ENCODE peak calls at places on chromosomes 12 and 14, in nine cellular contexts. U, S, H, N, V, I, T, E and L are unnamed samples.

GRCh38 chr12:82329508-82329907 is 28.7 kb downstream of the CCDC59 start:
- DNase-seq in U (no peak), S (no peak), H (no peak), N (no peak), V (no peak), I (no peak), T (no peak), E (no peak), L (no peak)

GRCh38 chr12:92929957-92930356 is 862 bp upstream of the EEA1 start:
- DNase-seq in U (no peak), S (no peak), H (no peak), N (no peak), V (no peak), I (no peak), T (no peak), E (no peak), L (no peak)

GRCh38 chr14:58941666-58942065 is 246.8 kb upstream of the DAAM1 start:
- DNase-seq in U (no peak), S (no peak), H (no peak), N (no peak), V (no peak), I (no peak), T (no peak), E (no peak), L (no peak)

GRCh38 chr14:63938198-63939005 is 85.6 kb downstream of the SYNE2 start:
- DNase-seq in U (no peak), S (no peak), H (no peak), N (no peak), V (peak; percentile 13), I (peak; percentile 13), T (no peak), E (no peak), L (no peak)

GRCh38 chr12:28027947-28028724 is 55.6 kb upstream of the PTHLH start:
- DNase-seq in U (no peak), S (no peak), H (no peak), N (no peak), V (peak; percentile 39), I (no peak), T (no peak), E (no peak), L (no peak)

GRCh38 chr12:31629756-31630732 is 29.4 kb upstream of the ETFBKMT start:
- DNase-seq in U (no peak), S (no peak), H (no peak), N (no peak), V (peak; percentile 62), I (no peak), T (no peak), E (no peak), L (no peak)

GRCh38 chr12:7832059-7832696 is 40.5 kb downstream of the SLC2A14 start:
- DNase-seq in U (no peak), S (peak; percentile 32), H (no peak), N (peak; percentile 72), V (peak; percentile 75), I (peak; percentile 1), T (peak; percentile 68), E (peak; percentile 17), L (peak; percentile 40)

GRCh38 chr14:51996148-51996746 is 6.9 kb downstream of the RTRAF start:
- DNase-seq in U (no peak), S (no peak), H (no peak), N (no peak), V (peak; percentile 75), I (no peak), T (no peak), E (no peak), L (no peak)

GRCh38 chr12:43861015-43861846 is 25.4 kb downstream of the TMEM117 start:
- DNase-seq in U (no peak), S (no peak), H (no peak), N (no peak), V (no peak), I (no peak), T (no peak), E (no peak), L (no peak)

GRCh38 chr12:46046436-46046835 is 56.1 kb upstream of the SCAF11 start:
- DNase-seq in U (no peak), S (no peak), H (no peak), N (no peak), V (no peak), I (no peak), T (no peak), E (no peak), L (no peak)

GRCh38 chr12:128853321-128854197 is at the start of gene GLT1D1:
- DNase-seq in U (no peak), S (no peak), H (no peak), N (no peak), V (no peak), I (peak; percentile 39), T (no peak), E (peak; percentile 41), L (peak; percentile 10)

GRCh38 chr12:94208433-94208921 is 60.1 kb downstream of the PLXNC1 start:
- DNase-seq in U (no peak), S (no peak), H (no peak), N (no peak), V (no peak), I (no peak), T (no peak), E (no peak), L (no peak)

GRCh38 chr12:6689000-6689882 is at the start of gene ZNF384:
- DNase-seq in U (peak; percentile 98), S (peak; percentile 98), H (peak; percentile 91), N (peak; percentile 99), V (peak; percentile 100), I (peak; percentile 96), T (peak; percentile 95), E (peak; percentile 91), L (peak; percentile 88)

GRCh38 chr14:59424707-59425106 is 40.5 kb downstream of the GPR135 start:
- DNase-seq in U (no peak), S (no peak), H (no peak), N (no peak), V (no peak), I (no peak), T (no peak), E (no peak), L (no peak)

GRCh38 chr14:97459180-97459579 is 662.0 kb downstream of the VRK1 start:
- DNase-seq in U (no peak), S (no peak), H (no peak), N (no peak), V (no peak), I (no peak), T (no peak), E (no peak), L (no peak)

GRCh38 chr14:99729991-99730875 is 46.1 kb downstream of the CYP46A1 start:
- DNase-seq in U (no peak), S (no peak), H (peak; percentile 56), N (peak; percentile 41), V (peak; percentile 76), I (peak; percentile 56), T (peak; percentile 60), E (peak; percentile 95), L (peak; percentile 95)
- TF ChIP-seq CTCF in U (peak; percentile 90), S (peak; percentile 79), H (peak; percentile 62), N (peak; percentile 73), V (peak; percentile 64), I (peak; percentile 68), T (peak; percentile 88), E (peak; percentile 90), L (peak; percentile 88)

DNA sequence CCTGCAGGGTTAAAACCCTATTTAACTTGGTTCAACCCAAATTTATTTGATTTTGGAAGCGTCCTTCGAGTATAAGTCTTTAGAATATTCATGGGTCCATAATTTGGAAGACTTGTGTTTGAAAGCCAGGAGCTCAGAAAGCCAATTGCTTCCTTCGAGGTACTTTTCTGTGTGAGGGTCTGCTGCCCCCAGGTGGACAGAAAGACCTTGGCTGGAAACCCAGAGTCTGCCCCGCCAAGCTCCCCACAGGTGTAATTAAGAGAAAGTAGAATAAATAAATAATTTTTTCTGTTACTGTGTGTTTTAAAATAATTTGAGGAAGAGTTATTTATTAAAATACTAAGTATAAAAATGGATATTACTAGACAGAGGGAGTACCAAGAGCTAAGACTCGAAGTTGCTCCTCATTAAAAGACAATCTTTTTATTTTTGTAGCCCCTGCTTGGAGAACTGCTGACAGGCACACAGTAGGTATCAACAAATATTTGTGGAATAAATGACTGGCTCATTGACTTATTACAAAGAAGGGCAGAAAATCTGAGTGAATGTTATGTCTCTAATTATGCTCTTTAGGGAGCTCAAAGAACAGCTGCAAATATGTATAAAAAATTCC is 105.8 kb downstream of the PAH start:
- DNase-seq in U (no peak), S (peak; percentile 12), H (no peak), N (no peak), V (no peak), I (no peak), T (peak; percentile 15), E (peak; percentile 62), L (peak; percentile 58)
- TF ChIP-seq CTCF in U (peak; percentile 13), S (peak; percentile 73), H (no peak), N (no peak), V (peak; percentile 47), I (peak; percentile 65), T (peak; percentile 31), E (peak; percentile 69), L (peak; percentile 58)

GRCh38 chr14:84453541-84453940 is 1076.4 kb upstream of the FLRT2 start:
- DNase-seq in U (no peak), S (no peak), H (no peak), N (no peak), V (peak; percentile 8), I (no peak), T (no peak), E (no peak), L (no peak)
- TF ChIP-seq CTCF in U (no peak), S (no peak), H (no peak), N (no peak), V (no peak), I (no peak), T (no peak), E (no peak), L (no peak)

GRCh38 chr12:114623737-114624136 is 60.2 kb downstream of the TBX3 start:
- DNase-seq in U (no peak), S (no peak), H (no peak), N (no peak), V (no peak), I (no peak), T (no peak), E (no peak), L (no peak)

GRCh38 chr12:114627393-114627792 is 56.6 kb downstream of the TBX3 start:
- DNase-seq in U (no peak), S (no peak), H (no peak), N (no peak), V (no peak), I (no peak), T (no peak), E (no peak), L (no peak)

GRCh38 chr12:114628199-114628598 is 55.8 kb downstream of the TBX3 start:
- DNase-seq in U (no peak), S (no peak), H (no peak), N (no peak), V (no peak), I (no peak), T (no peak), E (no peak), L (no peak)

GRCh38 chr12:114631242-114631641 is 52.7 kb downstream of the TBX3 start:
- DNase-seq in U (no peak), S (no peak), H (no peak), N (no peak), V (no peak), I (no peak), T (no peak), E (no peak), L (no peak)

DNA sequence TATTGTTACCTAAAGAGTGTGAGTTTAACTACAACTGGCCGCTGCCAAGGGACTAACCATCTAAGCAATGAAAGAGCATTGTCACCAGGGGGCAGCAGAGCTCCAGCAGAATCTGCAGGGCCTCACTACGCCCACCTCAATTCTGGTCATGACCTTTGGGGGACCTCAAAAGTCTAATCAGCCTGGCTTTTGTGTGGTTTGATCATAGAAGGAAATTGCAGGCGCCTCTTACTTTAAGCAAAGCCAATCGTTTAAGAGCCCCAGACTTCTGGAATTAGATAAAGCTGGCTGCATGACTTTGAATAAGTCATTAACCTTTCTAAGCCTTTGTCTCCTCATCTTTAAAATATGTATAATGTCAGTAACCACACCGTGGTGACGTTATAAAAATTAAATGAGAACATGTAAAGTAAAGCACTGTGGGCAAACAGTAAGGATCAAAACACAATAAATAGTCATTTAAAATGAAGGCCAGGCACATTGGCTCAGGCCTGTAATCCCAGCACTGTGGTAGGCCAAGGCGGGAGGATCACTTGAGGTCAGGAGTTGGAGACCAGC is 58.6 kb downstream of the TBX3 start:
- DNase-seq in U (no peak), S (peak; percentile 52), H (no peak), N (no peak), V (peak; percentile 86), I (no peak), T (peak; percentile 52), E (peak; percentile 81), L (peak; percentile 79)
- TF ChIP-seq CTCF in U (no peak), S (peak; percentile 89), H (peak; percentile 18), N (peak; percentile 71), V (peak; percentile 89), I (peak; percentile 90), T (peak; percentile 72), E (peak; percentile 79), L (peak; percentile 83)